ENCODE peak calls at places on chromosomes 13 and 19, in eight cellular contexts. One of them, this sample, is unnamed.

GRCh38 chr19:40578442-40578908 is 1.8 kb downstream of the SHKBP1 start:
- DNase-seq in Caco-2: peak; percentile 72
- DNase-seq in GM06990: no peak
- DNase-seq in PC-9: no peak
- DNase-seq in gastrocnemius medialis: no peak
- DNase-seq in transverse colon: no peak
- DNase-seq in IMR-90: peak; percentile 41
- DNase-seq in epithelial cell of esophagus: no peak
- DNase-seq in this sample: no peak

GRCh38 chr19:31314849-31315620 is 34.2 kb downstream of the TSHZ3 start:
- DNase-seq in transverse colon: no peak
- DNase-seq in gastrocnemius medialis: no peak
- DNase-seq in epithelial cell of esophagus: no peak
- DNase-seq in IMR-90: no peak
- DNase-seq in PC-9: no peak
- DNase-seq in Caco-2: no peak
- DNase-seq in GM06990: no peak
- DNase-seq in this sample: no peak

GRCh38 chr19:27746691-27747380 is 1466.1 kb downstream of the UQCRFS1 start:
- DNase-seq in transverse colon: peak; percentile 21
- DNase-seq in Caco-2: no peak
- DNase-seq in IMR-90: peak; percentile 1
- DNase-seq in GM06990: peak; percentile 0
- DNase-seq in epithelial cell of esophagus: peak; percentile 46
- DNase-seq in PC-9: no peak
- DNase-seq in gastrocnemius medialis: no peak
- DNase-seq in this sample: no peak

GRCh38 chr13:73556902-73557301 is 498.1 kb downstream of the KLF5 start:
- DNase-seq in gastrocnemius medialis: no peak
- DNase-seq in Caco-2: no peak
- DNase-seq in epithelial cell of esophagus: peak; percentile 30
- DNase-seq in IMR-90: no peak
- DNase-seq in PC-9: no peak
- DNase-seq in transverse colon: no peak
- DNase-seq in GM06990: no peak
- DNase-seq in this sample: no peak

GRCh38 chr13:25816239-25816638 is 235.6 kb downstream of the SHISA2 start:
- DNase-seq in transverse colon: no peak
- DNase-seq in GM06990: no peak
- DNase-seq in epithelial cell of esophagus: no peak
- DNase-seq in Caco-2: no peak
- DNase-seq in gastrocnemius medialis: no peak
- DNase-seq in PC-9: no peak
- DNase-seq in IMR-90: no peak
- DNase-seq in this sample: no peak

GRCh38 chr19:4449826-4450075 is 7.8 kb downstream of the UBXN6 start:
- DNase-seq in transverse colon: no peak
- DNase-seq in Caco-2: no peak
- DNase-seq in epithelial cell of esophagus: no peak
- DNase-seq in IMR-90: no peak
- DNase-seq in gastrocnemius medialis: no peak
- DNase-seq in PC-9: no peak
- DNase-seq in GM06990: no peak
- DNase-seq in this sample: no peak

GRCh38 chr13:113129480-113129879 is 6.9 kb downstream of the F10 start:
- DNase-seq in transverse colon: no peak
- DNase-seq in GM06990: no peak
- DNase-seq in Caco-2: no peak
- DNase-seq in gastrocnemius medialis: no peak
- DNase-seq in epithelial cell of esophagus: no peak
- DNase-seq in PC-9: no peak
- DNase-seq in IMR-90: no peak
- DNase-seq in this sample: no peak

GRCh38 chr19:8702350-8702749 is 3.8 kb upstream of the ACTL9 start:
- DNase-seq in IMR-90: no peak
- DNase-seq in epithelial cell of esophagus: peak; percentile 7
- DNase-seq in transverse colon: no peak
- DNase-seq in Caco-2: no peak
- DNase-seq in gastrocnemius medialis: no peak
- DNase-seq in PC-9: no peak
- DNase-seq in GM06990: no peak
- DNase-seq in this sample: no peak

GRCh38 chr19:16951529-16951928 is 62.7 kb downstream of the F2RL3 start:
- DNase-seq in GM06990: no peak
- DNase-seq in epithelial cell of esophagus: peak; percentile 89
- DNase-seq in gastrocnemius medialis: no peak
- DNase-seq in PC-9: no peak
- DNase-seq in IMR-90: peak; percentile 8
- DNase-seq in Caco-2: no peak
- DNase-seq in transverse colon: no peak
- DNase-seq in this sample: no peak

GRCh38 chr19:6271721-6272410 is 7.9 kb downstream of the MLLT1 start:
- DNase-seq in gastrocnemius medialis: peak; percentile 69
- DNase-seq in GM06990: no peak
- DNase-seq in PC-9: no peak
- DNase-seq in Caco-2: no peak
- DNase-seq in transverse colon: peak; percentile 64
- DNase-seq in IMR-90: peak; percentile 74
- DNase-seq in epithelial cell of esophagus: peak; percentile 31
- DNase-seq in this sample: no peak

GRCh38 chr19:57171551-57172081 is 4.3 kb upstream of the DUXA start:
- DNase-seq in PC-9: no peak
- DNase-seq in transverse colon: peak; percentile 10
- DNase-seq in IMR-90: peak; percentile 39
- DNase-seq in GM06990: peak; percentile 11
- DNase-seq in epithelial cell of esophagus: peak; percentile 34
- DNase-seq in gastrocnemius medialis: no peak
- DNase-seq in Caco-2: no peak
- DNase-seq in this sample: no peak

GRCh38 chr19:41883821-41884733 is 1.1 kb downstream of the ARHGEF1 start:
- DNase-seq in transverse colon: peak; percentile 97
- DNase-seq in gastrocnemius medialis: peak; percentile 90
- DNase-seq in IMR-90: peak; percentile 96
- DNase-seq in epithelial cell of esophagus: peak; percentile 98
- DNase-seq in GM06990: peak; percentile 98
- DNase-seq in Caco-2: peak; percentile 98
- DNase-seq in PC-9: peak; percentile 91
- DNase-seq in this sample: peak; percentile 52
- TF ChIP-seq CTCF in transverse colon: no peak
- TF ChIP-seq CTCF in gastrocnemius medialis: peak; percentile 36
- TF ChIP-seq CTCF in IMR-90: peak; percentile 23
- TF ChIP-seq CTCF in epithelial cell of esophagus: no peak
- TF ChIP-seq CTCF in GM06990: peak; percentile 29
- TF ChIP-seq CTCF in Caco-2: no peak
- TF ChIP-seq CTCF in PC-9: no peak
- TF ChIP-seq CTCF in this sample: peak; percentile 9

DNA sequence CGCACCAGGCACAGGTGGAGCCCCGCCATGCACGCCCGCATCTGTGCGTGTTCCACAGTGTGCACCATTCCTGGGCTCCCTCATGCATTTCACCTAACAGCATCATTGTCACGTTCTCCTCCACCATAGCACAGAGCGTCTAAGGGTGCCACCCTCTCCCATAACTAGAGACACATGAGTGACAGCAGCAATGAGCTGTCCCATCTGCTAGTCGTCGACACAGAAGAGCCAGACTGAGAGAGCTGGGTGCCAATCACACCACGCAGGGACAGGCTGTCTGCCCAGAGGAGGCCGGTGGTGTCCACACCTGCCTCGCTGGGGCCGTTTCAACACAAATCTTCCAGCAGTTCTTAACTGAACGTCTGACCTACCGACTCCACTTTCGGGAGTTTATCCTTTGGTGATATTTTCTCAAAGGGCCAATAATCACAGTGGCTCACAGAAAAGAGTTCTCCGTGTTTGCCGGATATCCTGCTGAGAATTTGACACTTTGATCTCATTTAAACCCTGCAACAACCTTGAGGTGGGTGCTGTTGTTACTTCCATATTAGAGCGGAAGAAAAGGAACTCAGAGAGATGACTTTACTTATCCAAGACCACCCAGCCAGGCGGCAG is 16.1 kb downstream of the CLEC11A start:
- DNase-seq in transverse colon: no peak
- DNase-seq in epithelial cell of esophagus: no peak
- DNase-seq in GM06990: no peak
- DNase-seq in Caco-2: no peak
- DNase-seq in IMR-90: no peak
- DNase-seq in PC-9: no peak
- DNase-seq in gastrocnemius medialis: no peak
- DNase-seq in this sample: no peak
- H3K4me3 ChIP-seq in transverse colon: no peak overlapping the region
- H3K4me3 ChIP-seq in epithelial cell of esophagus: no peak overlapping the region
- H3K4me3 ChIP-seq in GM06990: no peak overlapping the region
- H3K4me3 ChIP-seq in Caco-2: no peak overlapping the region
- H3K4me3 ChIP-seq in IMR-90: no peak overlapping the region
- H3K4me3 ChIP-seq in PC-9: no peak overlapping the region
- H3K4me3 ChIP-seq in gastrocnemius medialis: no peak overlapping the region
- H3K4me3 ChIP-seq in this sample: no peak overlapping the region

DNA sequence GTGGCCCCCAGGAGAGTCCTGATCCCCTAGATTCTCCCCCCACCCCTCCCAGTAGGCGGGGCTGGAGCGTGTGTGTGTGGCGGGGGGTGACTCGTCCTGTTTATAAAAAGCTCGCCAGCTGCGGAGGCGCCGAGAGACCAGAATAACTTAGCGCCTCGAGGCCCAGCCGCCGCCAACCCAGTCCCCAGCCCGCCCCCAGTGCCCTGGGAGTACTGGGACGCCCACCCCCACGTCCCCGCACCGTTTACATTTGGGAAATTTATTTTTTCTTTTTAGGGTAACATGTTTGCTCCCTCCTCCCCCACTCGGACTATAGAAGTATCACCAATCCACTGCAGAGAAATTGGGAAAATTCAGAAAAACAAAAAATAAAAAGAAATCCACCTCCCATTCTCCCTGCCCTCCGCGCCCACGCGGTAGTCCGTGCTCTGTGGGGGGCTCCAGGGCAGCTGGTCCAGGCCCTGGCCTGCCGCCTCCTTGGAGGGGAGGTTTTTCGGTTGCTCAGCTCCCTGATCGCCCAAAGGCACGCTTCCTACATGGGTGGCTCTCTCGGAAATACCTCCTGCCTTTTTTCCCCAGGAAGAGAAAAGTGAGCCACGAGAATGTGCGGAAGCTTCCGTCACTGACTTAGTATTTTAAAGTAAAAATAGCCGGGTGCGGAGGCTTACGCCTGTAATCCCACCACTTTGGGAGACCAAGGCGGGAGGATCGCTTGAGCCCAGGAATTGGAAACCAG is 1.5 kb upstream of the RAB3A start:
- DNase-seq in Caco-2: peak; percentile 56
- DNase-seq in epithelial cell of esophagus: peak; percentile 62
- DNase-seq in IMR-90: peak; percentile 89
- DNase-seq in PC-9: peak; percentile 50
- DNase-seq in transverse colon: peak; percentile 82
- DNase-seq in gastrocnemius medialis: peak; percentile 87
- DNase-seq in GM06990: peak; percentile 61
- DNase-seq in this sample: no peak
- TF ChIP-seq CTCF in Caco-2: no peak
- TF ChIP-seq CTCF in epithelial cell of esophagus: no peak
- TF ChIP-seq CTCF in IMR-90: no peak
- TF ChIP-seq CTCF in PC-9: no peak
- TF ChIP-seq CTCF in transverse colon: no peak
- TF ChIP-seq CTCF in gastrocnemius medialis: no peak
- TF ChIP-seq CTCF in GM06990: no peak
- TF ChIP-seq CTCF in this sample: no peak

GRCh38 chr19:49420227-49420626 is 3.0 kb downstream of the PTH2 start:
- DNase-seq in GM06990: no peak
- DNase-seq in IMR-90: no peak
- DNase-seq in PC-9: no peak
- DNase-seq in epithelial cell of esophagus: no peak
- DNase-seq in Caco-2: no peak
- DNase-seq in transverse colon: no peak
- DNase-seq in gastrocnemius medialis: no peak
- DNase-seq in this sample: no peak
- H3K4me3 ChIP-seq in GM06990: no peak overlapping the region
- H3K4me3 ChIP-seq in IMR-90: no peak overlapping the region
- H3K4me3 ChIP-seq in PC-9: no peak overlapping the region
- H3K4me3 ChIP-seq in epithelial cell of esophagus: no peak overlapping the region
- H3K4me3 ChIP-seq in Caco-2: no peak overlapping the region
- H3K4me3 ChIP-seq in transverse colon: no peak overlapping the region
- H3K4me3 ChIP-seq in gastrocnemius medialis: no peak overlapping the region
- H3K4me3 ChIP-seq in this sample: no peak overlapping the region

GRCh38 chr13:36512771-36513170 is 80.5 kb downstream of the CCNA1 start:
- DNase-seq in gastrocnemius medialis: no peak
- DNase-seq in GM06990: no peak
- DNase-seq in PC-9: no peak
- DNase-seq in Caco-2: no peak
- DNase-seq in epithelial cell of esophagus: no peak
- DNase-seq in IMR-90: no peak
- DNase-seq in transverse colon: no peak
- DNase-seq in this sample: no peak

DNA sequence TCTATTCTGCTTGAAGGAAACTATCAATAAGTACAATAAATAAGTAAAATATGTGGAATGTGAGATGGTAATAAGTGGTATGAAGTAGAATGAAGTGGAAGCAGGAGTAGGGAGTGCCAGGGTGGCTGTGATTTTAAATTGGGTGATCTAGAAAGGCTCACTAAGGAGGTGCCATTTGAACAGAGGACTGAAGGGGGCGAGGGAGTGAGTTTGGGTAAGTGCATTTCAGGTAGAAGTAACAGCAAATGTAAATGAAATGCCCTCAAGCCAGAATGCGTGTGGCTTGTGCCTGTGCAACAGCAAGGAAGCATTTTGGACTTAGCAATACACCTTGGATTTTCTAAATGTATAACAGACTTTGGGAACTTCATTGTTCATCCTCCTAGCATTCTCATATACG is 77.1 kb downstream of the CCNA1 start:
- DNase-seq in Caco-2: no peak
- DNase-seq in IMR-90: no peak
- DNase-seq in GM06990: no peak
- DNase-seq in PC-9: no peak
- DNase-seq in gastrocnemius medialis: no peak
- DNase-seq in epithelial cell of esophagus: no peak
- DNase-seq in transverse colon: no peak
- DNase-seq in this sample: no peak
- TF ChIP-seq CTCF in Caco-2: no peak
- TF ChIP-seq CTCF in IMR-90: no peak
- TF ChIP-seq CTCF in GM06990: no peak
- TF ChIP-seq CTCF in PC-9: no peak
- TF ChIP-seq CTCF in gastrocnemius medialis: no peak
- TF ChIP-seq CTCF in epithelial cell of esophagus: peak; percentile 2
- TF ChIP-seq CTCF in transverse colon: no peak
- TF ChIP-seq CTCF in this sample: peak; percentile 17

DNA sequence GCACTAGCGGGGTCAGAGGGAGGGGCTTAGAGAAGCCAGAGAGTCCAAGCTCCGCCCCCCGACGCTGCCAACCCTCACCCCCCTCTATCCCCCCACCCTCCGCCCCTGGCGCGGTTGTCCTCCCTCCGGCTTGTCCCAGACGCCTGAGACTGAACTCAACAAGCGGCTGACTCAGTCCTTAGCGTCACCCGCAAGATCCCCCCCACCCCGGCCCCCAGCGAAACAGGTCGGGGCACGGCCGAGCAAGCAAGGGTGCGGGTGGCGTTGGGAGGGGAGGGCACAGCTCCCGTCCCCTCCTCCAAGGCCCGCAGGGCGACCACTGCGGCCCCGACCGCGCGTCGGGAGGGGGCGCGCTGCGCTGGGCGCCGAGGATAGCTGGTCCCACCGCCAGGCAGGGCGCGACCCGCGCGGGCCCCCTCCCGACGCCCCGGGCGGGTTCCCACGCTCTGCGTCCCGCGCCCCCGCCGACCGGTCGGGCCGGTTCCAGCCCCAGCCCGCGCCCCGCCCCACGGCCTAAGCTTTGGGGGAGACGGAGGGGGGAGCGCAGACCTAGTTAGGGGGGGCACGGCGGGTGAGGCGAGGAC is 5.3 kb downstream of the NOTCH3 start:
- DNase-seq in GM06990: no peak
- DNase-seq in gastrocnemius medialis: no peak
- DNase-seq in epithelial cell of esophagus: peak; percentile 96
- DNase-seq in IMR-90: peak; percentile 61
- DNase-seq in Caco-2: peak; percentile 77
- DNase-seq in PC-9: peak; percentile 89
- DNase-seq in transverse colon: peak; percentile 29
- DNase-seq in this sample: no peak
- H3K4me3 ChIP-seq in GM06990: no peak overlapping the region
- H3K4me3 ChIP-seq in gastrocnemius medialis: peak overlapping the region; percentile 19
- H3K4me3 ChIP-seq in epithelial cell of esophagus: peak overlapping the region; percentile 29
- H3K4me3 ChIP-seq in IMR-90: peak overlapping the region; percentile 36
- H3K4me3 ChIP-seq in Caco-2: peak overlapping the region; percentile 53
- H3K4me3 ChIP-seq in PC-9: peak overlapping the region; percentile 57
- H3K4me3 ChIP-seq in transverse colon: peak overlapping the region; percentile 11
- H3K4me3 ChIP-seq in this sample: no peak overlapping the region